ENCODE peak calls at places on chromosomes 1 and 21, in eight cellular contexts. A is astrocyte of the spinal cord, X is retinal pigment epithelial cell, Y is cardiac fibroblast, S is MM.1S, C is fibroblast of the aortic adventitia, I is suprapubic skin, J is body of pancreas. N is an unnamed sample.

GRCh38 chr1:32773018-32773763 is 44.0 kb downstream of the YARS1 start:
- DNase-seq in A (peak), X (no peak), Y (peak), S (peak), C (peak), I (peak), J (peak), N (peak)

GRCh38 chr21:46081862-46082637 is 15.9 kb upstream of the COL6A2 start:
- DNase-seq in A (no peak), X (no peak), Y (no peak), S (no peak), C (no peak), I (no peak), J (no peak), N (peak)

GRCh38 chr1:8712413-8713229 is 104.8 kb downstream of the RERE start:
- DNase-seq in A (peak), X (peak), Y (peak), S (peak), C (peak), I (no peak), J (no peak), N (no peak)

GRCh38 chr1:153631047-153632022 is 2.5 kb upstream of the CHTOP start:
- DNase-seq in A (no peak), X (no peak), Y (no peak), S (no peak), C (no peak), I (no peak), J (no peak), N (no peak)

GRCh38 chr21:29805110-29805509 is 134.7 kb downstream of the GRIK1 start:
- DNase-seq in A (no peak), X (no peak), Y (no peak), S (no peak), C (no peak), I (no peak), J (no peak), N (no peak)

GRCh38 chr1:88736633-88737248 is 52.7 kb downstream of the PKN2 start:
- DNase-seq in A (peak), X (no peak), Y (peak), S (peak), C (peak), I (no peak), J (no peak), N (no peak)

GRCh38 chr1:61076728-61077675 is 5.4 kb upstream of the NFIA start:
- DNase-seq in A (peak), X (peak), Y (peak), S (peak), C (peak), I (peak), J (peak), N (peak)

GRCh38 chr21:36695671-36696389 is 3.1 kb upstream of the SIM2 start:
- DNase-seq in A (no peak), X (no peak), Y (no peak), S (no peak), C (no peak), I (no peak), J (no peak), N (no peak)

GRCh38 chr1:234463749-234464148 is 15.2 kb downstream of the TARBP1 start:
- DNase-seq in A (no peak), X (no peak), Y (no peak), S (no peak), C (no peak), I (no peak), J (no peak), N (no peak)

GRCh38 chr1:36122463-36123025 is 2.5 kb downstream of the COL8A2 start:
- DNase-seq in A (no peak), X (no peak), Y (no peak), S (no peak), C (no peak), I (no peak), J (no peak), N (no peak)

GRCh38 chr21:41634858-41635257 is 126.9 kb upstream of the TMPRSS2 start:
- DNase-seq in A (peak), X (no peak), Y (peak), S (no peak), C (peak), I (no peak), J (no peak), N (no peak)

GRCh38 chr1:212606042-212606733 is 2.4 kb upstream of the ATF3 start:
- DNase-seq in A (no peak), X (no peak), Y (no peak), S (no peak), C (peak), I (no peak), J (no peak), N (no peak)

GRCh38 chr1:228004887-228005462 is 1.8 kb upstream of the WNT3A start:
- DNase-seq in A (no peak), X (no peak), Y (no peak), S (no peak), C (no peak), I (no peak), J (no peak), N (peak)

GRCh38 chr1:58790313-58790712 is 6.5 kb upstream of the JUN start:
- DNase-seq in A (no peak), X (no peak), Y (no peak), S (no peak), C (no peak), I (no peak), J (no peak), N (no peak)

GRCh38 chr1:55546553-55546952 is 331.4 kb upstream of the USP24 start:
- DNase-seq in A (no peak), X (no peak), Y (no peak), S (no peak), C (peak), I (no peak), J (no peak), N (no peak)

GRCh38 chr1:224643653-224644052 is 27.5 kb downstream of the CNIH3 start:
- DNase-seq in A (no peak), X (no peak), Y (no peak), S (no peak), C (no peak), I (no peak), J (no peak), N (no peak)

GRCh38 chr1:7449750-7450149 is 321.3 kb upstream of the VAMP3 start:
- DNase-seq in A (no peak), X (no peak), Y (no peak), S (no peak), C (no peak), I (no peak), J (no peak), N (no peak)

GRCh38 chr1:24803220-24803619 is 58.0 kb downstream of the CLIC4 start:
- DNase-seq in A (no peak), X (no peak), Y (peak), S (no peak), C (peak), I (no peak), J (no peak), N (no peak)

GRCh38 chr1:24540906-24541710 is 14.8 kb upstream of the NCMAP start:
- DNase-seq in A (peak), X (peak), Y (peak), S (peak), C (peak), I (no peak), J (peak), N (no peak)

GRCh38 chr1:237166593-237167077 is 124.7 kb downstream of the RYR2 start:
- DNase-seq in A (peak), X (no peak), Y (peak), S (no peak), C (no peak), I (no peak), J (no peak), N (no peak)

GRCh38 chr21:27424601-27425000 is 457.7 kb upstream of the ADAMTS5 start:
- DNase-seq in A (peak), X (no peak), Y (peak), S (no peak), C (peak), I (no peak), J (no peak), N (no peak)

GRCh38 chr1:247118946-247119446 is 14.8 kb upstream of the ZNF669 start:
- DNase-seq in A (peak), X (no peak), Y (peak), S (peak), C (peak), I (no peak), J (no peak), N (peak)

GRCh38 chr1:162554258-162554657 is 7.3 kb upstream of the UAP1 start:
- DNase-seq in A (no peak), X (no peak), Y (peak), S (no peak), C (no peak), I (peak), J (no peak), N (no peak)

DNA sequence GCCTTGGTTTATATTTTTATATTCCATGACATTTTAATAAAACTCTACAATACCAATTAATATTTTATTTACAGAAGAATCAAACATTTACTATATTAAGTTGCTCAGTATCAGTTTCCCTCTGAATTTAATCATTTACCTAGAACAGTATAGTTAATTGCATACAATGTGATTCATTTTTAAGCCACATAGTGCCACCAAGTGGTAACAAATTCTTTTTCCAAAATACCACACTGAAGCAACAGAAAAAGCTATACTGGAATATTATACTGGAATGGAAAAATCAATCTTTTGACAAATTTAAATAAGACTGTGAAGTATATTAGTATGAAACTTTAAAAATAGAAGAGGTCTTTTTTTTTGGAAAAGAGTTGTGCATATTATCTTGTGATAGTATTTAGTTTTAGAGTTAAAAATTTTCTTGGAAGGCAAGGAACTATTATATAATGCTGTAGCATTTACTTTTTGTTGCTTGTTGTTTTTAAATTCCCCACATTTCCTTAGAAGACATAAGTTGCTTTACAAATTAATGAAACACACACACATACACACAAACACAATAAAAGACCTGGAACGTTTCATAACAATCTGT is 57.3 kb downstream of the ZNF644 start:
- DNase-seq in A (peak), X (no peak), Y (peak), S (peak), C (peak), I (no peak), J (no peak), N (no peak)
- TF ChIP-seq CTCF in A (peak), X (peak), Y (peak), S (peak), C (peak), I (no peak), J (peak), N (peak)

GRCh38 chr1:87336623-87337067 is 8.0 kb downstream of the LMO4 start:
- DNase-seq in A (no peak), X (no peak), Y (no peak), S (peak), C (peak), I (no peak), J (no peak), N (no peak)

GRCh38 chr1:87334351-87335174 is 5.9 kb downstream of the LMO4 start:
- DNase-seq in A (peak), X (no peak), Y (no peak), S (peak), C (peak), I (peak), J (peak), N (no peak)

GRCh38 chr1:87333692-87334347 is 5.1 kb downstream of the LMO4 start:
- DNase-seq in A (no peak), X (no peak), Y (no peak), S (peak), C (peak), I (no peak), J (no peak), N (no peak)

GRCh38 chr1:87337606-87338005 is 8.9 kb downstream of the LMO4 start:
- DNase-seq in A (no peak), X (no peak), Y (no peak), S (no peak), C (no peak), I (no peak), J (no peak), N (no peak)

DNA sequence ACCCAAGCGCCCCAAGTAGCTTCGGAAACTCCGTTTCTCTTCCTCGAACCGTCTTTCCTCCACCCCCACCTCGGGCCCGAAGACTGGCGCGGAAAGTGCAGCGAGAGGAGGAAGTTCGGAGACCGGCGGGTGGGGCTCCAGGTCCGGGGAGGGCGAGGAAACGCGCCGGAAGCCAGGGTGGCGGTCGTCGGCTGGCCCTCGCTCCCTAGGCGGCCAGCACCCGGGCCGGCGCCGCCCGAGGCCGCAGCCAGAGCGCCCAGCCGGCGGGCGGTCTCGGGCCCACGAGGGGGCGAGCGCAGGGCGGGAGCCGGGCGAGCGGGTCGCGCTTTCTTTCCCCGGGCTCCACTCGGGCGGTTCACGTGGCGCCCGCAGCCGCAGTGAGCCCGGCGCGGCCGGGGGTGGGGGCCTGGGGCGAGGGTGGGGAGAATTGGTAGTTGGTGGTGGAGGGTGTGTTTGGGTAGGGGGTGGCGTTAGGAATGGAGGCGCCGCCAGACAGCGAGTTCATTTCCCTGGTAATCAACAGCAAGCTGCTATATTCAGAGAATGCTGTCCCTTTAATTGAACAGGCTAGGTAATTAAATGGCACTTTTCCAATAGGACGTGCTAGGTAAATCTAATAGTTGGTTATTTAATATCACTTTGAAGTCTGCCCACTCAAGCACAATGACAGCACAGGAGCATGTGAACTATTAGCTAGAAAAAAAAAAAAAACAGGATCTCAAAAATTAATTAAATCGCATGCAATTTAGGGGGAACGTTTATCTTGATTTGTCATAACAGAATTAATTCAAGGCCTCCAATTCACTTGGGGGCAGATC is 6.7 kb downstream of the LMO4 start:
- DNase-seq in A (peak), X (no peak), Y (peak), S (peak), C (peak), I (peak), J (peak), N (peak)
- TF ChIP-seq CTCF in A (no peak), X (no peak), Y (no peak), S (no peak), C (peak), I (peak), J (no peak), N (peak)

GRCh38 chr1:156619582-156619955 is 354 bp downstream of the HAPLN2 start:
- DNase-seq in A (no peak), X (no peak), Y (no peak), S (no peak), C (no peak), I (no peak), J (no peak), N (no peak)

GRCh38 chr1:156616463-156616862 is 2.8 kb upstream of the HAPLN2 start:
- DNase-seq in A (peak), X (no peak), Y (peak), S (no peak), C (peak), I (no peak), J (no peak), N (no peak)

GRCh38 chr1:156615946-156616345 is 3.3 kb upstream of the HAPLN2 start:
- DNase-seq in A (no peak), X (no peak), Y (no peak), S (no peak), C (no peak), I (no peak), J (no peak), N (no peak)

GRCh38 chr1:156622581-156623297 is 3.5 kb downstream of the HAPLN2 start:
- DNase-seq in A (no peak), X (no peak), Y (no peak), S (no peak), C (no peak), I (no peak), J (no peak), N (no peak)

DNA sequence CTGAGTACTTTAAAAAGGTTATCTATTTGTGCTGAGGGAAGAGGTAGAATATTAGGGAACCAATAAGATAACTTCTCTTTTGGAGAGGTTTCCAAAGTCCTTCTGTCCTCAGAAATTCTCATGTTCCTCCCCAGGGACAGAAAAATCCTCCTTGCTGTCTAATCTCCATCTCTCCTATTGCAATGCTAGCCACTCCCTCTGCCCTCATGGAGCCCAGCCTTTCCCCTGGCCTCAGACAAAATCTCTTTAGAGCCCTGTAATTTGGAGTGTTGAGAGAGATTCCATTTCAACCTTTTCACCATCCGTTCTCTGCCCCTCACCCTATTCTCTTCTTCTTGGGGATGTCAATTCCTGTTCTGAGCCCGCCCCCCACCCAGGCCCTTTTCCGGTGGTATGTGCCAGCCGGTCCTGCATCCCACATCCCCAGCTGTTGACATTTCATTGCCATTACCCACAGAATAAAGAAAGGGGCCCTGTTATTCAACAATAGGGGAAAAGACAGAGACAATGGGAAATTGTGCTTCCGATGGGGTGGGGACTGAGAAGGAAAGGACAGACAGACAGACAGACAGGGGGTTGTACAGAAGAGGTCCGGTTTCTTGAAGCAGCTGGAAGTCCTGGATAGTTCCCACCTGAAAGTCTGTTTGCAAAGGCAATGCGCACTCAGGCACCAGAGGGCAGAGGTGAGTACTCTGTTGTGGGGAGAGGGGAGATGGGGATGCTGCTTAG is at the start of gene HAPLN2:
- DNase-seq in A (no peak), X (no peak), Y (no peak), S (no peak), C (no peak), I (no peak), J (peak), N (no peak)
- TF ChIP-seq CTCF in A (peak), X (peak), Y (peak), S (peak), C (peak), I (peak), J (peak), N (peak)

DNA sequence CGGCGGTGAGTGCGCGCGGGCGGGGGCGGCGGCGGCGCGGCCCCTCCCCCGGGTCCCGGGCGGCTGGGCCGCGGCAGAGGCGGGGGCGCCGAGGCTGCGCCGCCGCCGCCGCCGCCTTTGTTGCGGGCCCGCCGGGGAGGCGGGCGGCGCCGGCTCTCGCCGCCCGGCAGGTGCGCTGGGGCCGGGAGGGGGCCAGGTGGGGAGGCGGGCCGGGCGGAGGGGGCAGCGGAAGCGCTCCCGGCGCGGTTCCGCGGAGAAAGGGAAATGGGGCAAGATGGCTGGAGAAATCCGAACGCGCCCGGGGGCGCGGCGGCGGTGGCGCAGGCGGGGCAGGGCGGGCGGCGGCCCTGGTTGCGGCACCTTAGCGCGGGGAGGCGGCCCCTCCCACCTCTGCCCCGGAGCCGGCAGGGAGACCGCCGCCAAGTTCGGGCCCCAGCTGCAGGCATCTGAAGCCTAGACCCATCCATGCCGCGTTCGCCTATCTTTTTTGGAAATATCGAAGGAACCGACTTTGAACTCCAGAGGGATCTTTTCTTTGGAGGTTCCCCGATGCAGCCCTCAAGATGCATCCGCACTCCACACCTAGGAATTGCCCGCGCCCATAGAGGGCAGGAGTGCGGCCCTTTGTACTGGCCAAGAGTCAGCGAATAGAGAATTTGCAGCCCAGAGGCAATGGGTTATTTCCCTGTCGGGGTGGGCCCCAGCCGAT is 479 bp downstream of the POGK start:
- DNase-seq in A (peak), X (no peak), Y (peak), S (peak), C (peak), I (peak), J (peak), N (no peak)
- TF ChIP-seq CTCF in A (peak), X (peak), Y (peak), S (peak), C (peak), I (no peak), J (peak), N (peak)

GRCh38 chr1:22658385-22659163 is 5.5 kb downstream of the C1QB start:
- DNase-seq in A (no peak), X (no peak), Y (no peak), S (no peak), C (no peak), I (no peak), J (no peak), N (no peak)
- TF ChIP-seq CTCF in A (peak), X (peak), Y (no peak), S (peak), C (no peak), I (no peak), J (no peak), N (peak)

DNA sequence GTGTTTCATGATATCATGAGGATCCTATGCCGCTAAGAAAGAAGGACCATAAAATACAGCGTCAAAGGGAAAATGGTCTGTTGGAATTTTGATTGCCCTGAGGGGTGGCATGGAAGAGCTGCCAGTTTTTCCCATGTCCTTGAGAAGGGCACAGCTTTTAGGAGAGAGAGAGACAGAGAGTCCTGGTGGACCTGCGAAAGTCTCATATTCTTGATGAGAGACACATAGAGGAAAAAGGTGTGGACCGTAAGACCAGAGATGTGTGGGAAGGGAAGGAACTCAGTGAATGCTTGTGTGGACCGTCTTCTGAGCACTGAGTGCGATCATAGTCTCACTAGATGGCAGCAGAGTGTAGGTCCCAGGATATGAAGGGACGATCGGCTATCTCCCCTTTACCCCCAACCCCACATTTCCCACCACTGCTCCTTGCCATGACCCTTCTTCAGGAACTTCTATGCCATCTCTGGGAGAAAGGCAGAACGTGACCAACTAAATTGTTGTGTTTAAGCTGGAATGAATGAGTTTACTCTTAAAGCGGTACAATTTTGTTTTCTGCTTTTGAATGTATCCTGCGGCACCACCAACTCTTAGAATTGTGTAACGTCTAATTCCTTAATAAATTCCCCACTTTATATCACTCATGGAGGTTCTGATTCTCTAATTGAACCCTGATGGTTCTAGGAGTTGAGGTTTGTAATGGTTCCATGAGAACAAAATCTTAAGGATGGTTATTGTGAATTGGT is 117.7 kb downstream of the CTH start:
- DNase-seq in A (peak), X (no peak), Y (peak), S (peak), C (peak), I (no peak), J (peak), N (no peak)
- TF ChIP-seq CTCF in A (peak), X (peak), Y (peak), S (peak), C (peak), I (peak), J (peak), N (peak)